ENCODE peak calls at places on chromosomes 5 and 9, in seven cellular contexts. B is H9, Z is neuronal stem cell, N is mesendoderm, R is trophoblast cell, T is H1, P is IMR-90. Q is an unnamed sample.

GRCh38 chr5:137629646-137630045 is 106.2 kb downstream of the KLHL3 start:
- DNase-seq in B (peak; percentile 53), N (peak; percentile 75), R (peak; percentile 90), Z (peak; percentile 54), P (peak; percentile 63), T (no peak), Q (peak; percentile 57)

GRCh38 chr5:140113180-140113698 is 670 bp upstream of the PURA start:
- DNase-seq in P (no peak), T (no peak), B (peak; percentile 72), Z (no peak), N (peak; percentile 52), R (peak; percentile 12), Q (peak; percentile 9)

GRCh38 chr5:61330341-61330878 is 1.6 kb upstream of the ZSWIM6 start:
- DNase-seq in B (peak; percentile 55), Z (peak; percentile 49), R (peak; percentile 47), N (peak; percentile 97), T (no peak), P (peak; percentile 45), Q (peak; percentile 74)

GRCh38 chr9:129006328-129007034 is 21.6 kb downstream of the SH3GLB2 start:
- DNase-seq in N (peak; percentile 86), T (peak; percentile 64), R (peak; percentile 82), Z (peak; percentile 52), B (peak; percentile 81), P (peak; percentile 65), Q (peak; percentile 75)

GRCh38 chr5:133293953-133294352 is 242.1 kb downstream of the HSPA4 start:
- DNase-seq in T (no peak), P (no peak), N (no peak), R (no peak), Z (no peak), B (no peak), Q (no peak)

GRCh38 chr9:32350682-32351081 is 33.8 kb upstream of the ACO1 start:
- DNase-seq in Z (no peak), N (peak; percentile 33), P (peak; percentile 17), R (peak; percentile 67), T (no peak), B (no peak), Q (peak; percentile 13)

GRCh38 chr5:14895301-14895700 is 23.7 kb upstream of the ANKH start:
- DNase-seq in P (no peak), Z (no peak), T (no peak), B (no peak), N (no peak), R (no peak), Q (no peak)

GRCh38 chr9:136623849-136624183 is 38.9 kb upstream of the EGFL7 start:
- DNase-seq in N (no peak), Z (no peak), B (no peak), T (no peak), R (no peak), P (no peak), Q (no peak)

GRCh38 chr5:154966081-154966841 is 25.4 kb downstream of the MRPL22 start:
- DNase-seq in T (no peak), B (no peak), Z (no peak), R (no peak), N (no peak), P (no peak), Q (no peak)

GRCh38 chr9:82410306-82410705 is 421.7 kb downstream of the SPATA31D1 start:
- DNase-seq in R (peak; percentile 56), T (no peak), Z (no peak), N (peak; percentile 26), B (no peak), P (peak; percentile 75), Q (peak; percentile 26)

GRCh38 chr9:133403766-133404439 is 13.9 kb downstream of the REXO4 start:
- DNase-seq in B (peak; percentile 81), P (no peak), N (peak; percentile 57), Z (no peak), T (peak; percentile 43), R (peak; percentile 51), Q (peak; percentile 7)

GRCh38 chr5:144209421-144209820 is 38.7 kb downstream of the KCTD16 start:
- DNase-seq in N (no peak), R (no peak), Z (no peak), T (no peak), P (no peak), B (no peak), Q (no peak)

GRCh38 chr5:74040065-74040551 is 414.1 kb downstream of the ARHGEF28 start:
- DNase-seq in N (no peak), R (peak; percentile 93), P (peak; percentile 90), Z (no peak), B (no peak), T (no peak), Q (peak; percentile 67)

GRCh38 chr9:92598382-92598781 is 62.6 kb upstream of the ECM2 start:
- DNase-seq in R (no peak), B (no peak), Z (no peak), N (no peak), T (no peak), P (no peak), Q (no peak)

GRCh38 chr9:12989669-12990068 is 214.8 kb downstream of the LURAP1L start:
- DNase-seq in N (no peak), Z (no peak), B (no peak), R (no peak), T (no peak), P (no peak), Q (no peak)

GRCh38 chr9:12996971-12997370 is 222.2 kb downstream of the LURAP1L start:
- DNase-seq in P (no peak), N (no peak), B (no peak), Z (no peak), T (no peak), R (no peak), Q (no peak)

GRCh38 chr9:12988259-12988658 is 213.4 kb downstream of the LURAP1L start:
- DNase-seq in Z (no peak), T (no peak), P (no peak), R (peak; percentile 25), B (no peak), N (no peak), Q (no peak)

DNA sequence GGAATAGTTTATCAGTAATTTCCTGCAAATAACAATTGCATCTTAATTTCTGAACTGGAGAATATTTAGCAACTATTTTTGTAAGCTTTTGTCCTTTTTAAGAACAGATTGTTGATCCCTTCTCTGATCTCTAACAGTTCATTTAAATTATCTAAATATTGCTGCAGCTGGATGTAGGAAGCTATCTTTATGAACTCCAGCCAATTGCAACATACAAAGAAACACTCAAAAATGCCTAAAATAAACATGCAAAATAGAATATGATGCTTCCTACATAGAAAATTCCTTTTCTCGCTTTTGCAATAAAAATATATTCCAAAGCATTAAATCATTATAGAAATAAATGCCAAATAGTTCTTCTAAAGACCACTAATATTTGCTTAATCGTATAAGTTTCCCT is 218.6 kb downstream of the LURAP1L start:
- DNase-seq in N (no peak), T (no peak), B (no peak), P (peak; percentile 36), Z (no peak), R (no peak), Q (no peak)
- H3K4ac ChIP-seq in N (no peak overlapping the region), T (no peak overlapping the region), B (no peak overlapping the region), P (no peak overlapping the region), Z (no peak overlapping the region), R (no peak overlapping the region), Q (no peak overlapping the region)

GRCh38 chr5:42636946-42637345 is 119.7 kb upstream of the CCDC152 start:
- DNase-seq in P (no peak), R (no peak), Z (no peak), B (no peak), T (no peak), N (no peak), Q (no peak)

GRCh38 chr5:42642006-42642405 is 114.6 kb upstream of the CCDC152 start:
- DNase-seq in T (no peak), B (no peak), P (no peak), R (no peak), Z (no peak), N (no peak), Q (no peak)

GRCh38 chr5:42638972-42639371 is 117.6 kb upstream of the CCDC152 start:
- DNase-seq in R (no peak), T (no peak), N (no peak), P (no peak), Z (no peak), B (no peak), Q (no peak)

GRCh38 chr5:42641321-42642005 is 115.2 kb upstream of the CCDC152 start:
- DNase-seq in B (no peak), Z (no peak), P (no peak), R (peak; percentile 75), N (no peak), T (no peak), Q (no peak)

GRCh38 chr5:42640835-42641234 is 115.8 kb upstream of the CCDC152 start:
- DNase-seq in R (no peak), T (no peak), P (no peak), B (no peak), Z (no peak), N (no peak), Q (no peak)
- H2BK120ac ChIP-seq in R (peak overlapping the region; percentile 94), T (no peak overlapping the region), P (no peak overlapping the region), B (no peak overlapping the region), Z (no peak overlapping the region), N (no peak overlapping the region), Q (no peak overlapping the region)

GRCh38 chr9:86662890-86663468 is 284.3 kb downstream of the GAS1 start:
- DNase-seq in P (no peak), B (no peak), T (no peak), Z (no peak), R (no peak), N (no peak), Q (no peak)

GRCh38 chr9:86668488-86668887 is 278.8 kb downstream of the GAS1 start:
- DNase-seq in B (no peak), T (no peak), N (no peak), Z (no peak), P (peak; percentile 62), R (no peak), Q (no peak)

GRCh38 chr9:86663905-86664304 is 283.4 kb downstream of the GAS1 start:
- DNase-seq in Z (no peak), R (no peak), N (no peak), T (no peak), B (no peak), P (no peak), Q (no peak)

GRCh38 chr9:86667307-86667706 is 280.0 kb downstream of the GAS1 start:
- DNase-seq in B (no peak), R (no peak), N (no peak), P (peak; percentile 74), T (no peak), Z (no peak), Q (no peak)

DNA sequence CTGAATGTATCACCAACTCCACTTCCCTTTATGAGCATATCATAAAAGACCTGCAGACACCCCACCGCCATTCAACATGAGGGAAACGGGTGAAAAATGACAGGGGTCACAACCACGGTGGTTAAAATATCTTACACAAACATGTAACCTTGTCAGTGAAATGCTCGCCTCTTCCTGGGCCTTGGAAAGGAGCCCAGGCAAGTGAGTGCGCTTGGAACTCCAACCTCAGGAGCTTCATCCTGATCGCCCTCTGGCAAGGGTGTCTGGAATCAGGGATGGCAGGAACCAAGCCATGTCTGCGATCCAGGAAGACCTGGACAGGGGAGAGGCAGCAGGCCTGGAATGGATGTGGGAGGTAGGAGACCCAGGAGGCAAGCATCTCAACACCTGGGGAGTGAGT is 282.7 kb downstream of the GAS1 start:
- DNase-seq in P (no peak), Z (no peak), B (no peak), R (no peak), T (no peak), N (no peak), Q (no peak)
- H3K4me1 ChIP-seq in P (peaks cover 6% of the 10 kb centered on the region), Z (no peaks in the 10 kb centered on the region), B (no peaks in the 10 kb centered on the region), R (no peaks in the 10 kb centered on the region), T (no peaks in the 10 kb centered on the region), N (no peaks in the 10 kb centered on the region), Q (peaks cover 14% of the 10 kb centered on the region)

DNA sequence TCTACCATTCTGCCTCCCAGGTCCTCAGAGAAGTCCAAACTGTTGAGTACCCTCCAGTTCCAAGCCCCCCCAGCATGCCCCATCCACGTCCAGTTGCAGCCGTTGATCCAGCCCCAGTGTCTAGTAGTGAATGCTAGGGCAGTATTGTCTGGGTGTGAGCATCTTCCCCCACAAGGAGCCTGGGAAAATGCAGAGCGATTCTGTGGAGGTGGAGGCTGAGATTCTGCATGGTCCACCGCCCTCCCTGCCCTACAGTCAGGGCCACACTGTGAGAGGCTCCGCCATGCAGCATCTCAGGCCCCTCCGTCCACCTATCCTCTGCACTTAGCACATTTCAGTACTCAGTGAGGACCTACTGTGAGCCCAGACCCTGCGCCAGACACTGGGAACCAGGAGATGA is 135.9 kb downstream of the GABBR2 start:
- DNase-seq in Z (no peak), B (no peak), T (no peak), R (no peak), P (no peak), N (no peak), Q (no peak)
- H3K4ac ChIP-seq in Z (no peak overlapping the region), B (no peak overlapping the region), T (no peak overlapping the region), R (no peak overlapping the region), P (no peak overlapping the region), N (no peak overlapping the region), Q (no peak overlapping the region)

Q was measured in mesenchymal stem cell.